ENCODE peak calls at places on chromosomes 11 and 22, in nine cellular contexts. O is WERI-Rb-1, W is EH, J is left colon, X is COR-L47, F is mucosa of descending colon, L is amniotic epithelial cell, H is kidney tubule cell, Z is substantia nigra. E is an unnamed sample.

GRCh38 chr11:5891216-5891800 is 1.7 kb upstream of the OR52E5 start:
- DNase-seq in W (peak; percentile 4), O (no peak), L (peak; percentile 5), Z (no peak), H (peak; percentile 24), X (no peak), J (no peak), F (no peak), E (peak; percentile 3)

GRCh38 chr11:116960916-116961315 is 123.5 kb upstream of the APOA1 start:
- DNase-seq in W (peak; percentile 88), L (peak; percentile 61), Z (no peak), J (no peak), F (no peak), H (peak; percentile 78), O (no peak), X (no peak), E (peak; percentile 65)

GRCh38 chr11:61949169-61950034 is 749 bp upstream of the BEST1 start:
- DNase-seq in H (peak; percentile 35), O (peak; percentile 62), L (peak; percentile 97), Z (peak; percentile 61), W (peak; percentile 97), F (peak; percentile 64), X (peak; percentile 75), J (no peak), E (peak; percentile 94)

GRCh38 chr11:36150986-36151385 is 138.2 kb downstream of the COMMD9 start:
- DNase-seq in L (peak; percentile 71), F (no peak), O (no peak), Z (no peak), X (no peak), W (peak; percentile 39), H (peak; percentile 30), J (no peak), E (no peak)

GRCh38 chr11:71098776-71099175 is 153.6 kb downstream of the SHANK2 start:
- DNase-seq in L (no peak), X (no peak), Z (no peak), O (no peak), F (no peak), H (no peak), W (no peak), J (no peak), E (no peak)

GRCh38 chr11:1497600-1497999 is 11.0 kb upstream of the MOB2 start:
- DNase-seq in L (no peak), W (no peak), H (no peak), X (peak; percentile 57), Z (no peak), F (no peak), J (no peak), O (no peak), E (no peak)

GRCh38 chr11:115119136-115119535 is 385.1 kb downstream of the CADM1 start:
- DNase-seq in X (no peak), J (no peak), H (no peak), L (no peak), W (no peak), Z (no peak), F (no peak), O (no peak), E (no peak)

GRCh38 chr11:36016709-36017108 is 72.8 kb downstream of the LDLRAD3 start:
- DNase-seq in F (no peak), H (no peak), L (no peak), W (no peak), X (no peak), O (no peak), Z (no peak), J (no peak), E (no peak)

GRCh38 chr11:47244664-47245350 is 3.8 kb downstream of the ACP2 start:
- DNase-seq in W (no peak), F (no peak), L (no peak), J (no peak), Z (no peak), H (no peak), O (no peak), X (no peak), E (no peak)

GRCh38 chr11:15101072-15101701 is 13.5 kb upstream of the INSC start:
- DNase-seq in J (peak; percentile 69), L (peak; percentile 48), X (peak; percentile 48), Z (peak; percentile 59), F (no peak), W (peak; percentile 77), O (peak; percentile 58), H (peak; percentile 75), E (peak; percentile 76)

GRCh38 chr22:20530368-20531153 is 23.2 kb downstream of the MED15 start:
- DNase-seq in H (peak; percentile 92), Z (no peak), X (no peak), W (peak; percentile 93), L (peak; percentile 79), F (peak; percentile 60), J (peak; percentile 39), O (no peak), E (peak; percentile 57)

GRCh38 chr22:19879651-19879995 is 24.9 kb upstream of the GNB1L start:
- DNase-seq in X (no peak), Z (no peak), F (no peak), L (no peak), J (no peak), O (no peak), W (peak; percentile 19), H (no peak), E (no peak)

GRCh38 chr11:101706541-101706940 is 122.7 kb upstream of the TRPC6 start:
- DNase-seq in X (no peak), Z (no peak), O (no peak), W (peak; percentile 60), L (no peak), F (no peak), H (peak; percentile 61), J (no peak), E (peak; percentile 31)

GRCh38 chr11:43212279-43212678 is 99.5 kb upstream of the API5 start:
- DNase-seq in H (no peak), W (no peak), L (no peak), O (peak; percentile 7), J (no peak), F (no peak), X (no peak), Z (no peak), E (no peak)

E was measured in AG08396.